ENCODE peak calls at places on chromosomes 4 and X, in eight cellular contexts. One of them, this sample, is unnamed.

GRCh38 chrX:118239471-118239870 is 106.4 kb upstream of the WDR44 start:
- DNase-seq in T-helper 1 cell: no peak
- DNase-seq in GM12878: no peak
- DNase-seq in GM18507: no peak
- DNase-seq in sigmoid colon: no peak
- DNase-seq in activated naive CD8-positive, alpha-beta T cell treated with anti-CD3 and anti-CD28 coated beads, Interleukin-2, amount 50 U/mL, for 24 hours: no peak
- DNase-seq in HCEC 1CT: peak; percentile 1
- DNase-seq in caudate nucleus: no peak
- DNase-seq in this sample: no peak

GRCh38 chr4:1172971-1173757 is 781 bp upstream of the SPON2 start:
- DNase-seq in T-helper 1 cell: no peak
- DNase-seq in GM12878: no peak
- DNase-seq in GM18507: no peak
- DNase-seq in sigmoid colon: peak; percentile 90
- DNase-seq in activated naive CD8-positive, alpha-beta T cell treated with anti-CD3 and anti-CD28 coated beads, Interleukin-2, amount 50 U/mL, for 24 hours: no peak
- DNase-seq in HCEC 1CT: peak; percentile 76
- DNase-seq in caudate nucleus: no peak
- DNase-seq in this sample: no peak

GRCh38 chrX:651922-652775 is 21.6 kb downstream of the SHOX start:
- DNase-seq in T-helper 1 cell: no peak
- DNase-seq in GM12878: no peak
- DNase-seq in GM18507: no peak
- DNase-seq in sigmoid colon: no peak
- DNase-seq in activated naive CD8-positive, alpha-beta T cell treated with anti-CD3 and anti-CD28 coated beads, Interleukin-2, amount 50 U/mL, for 24 hours: no peak
- DNase-seq in HCEC 1CT: no peak
- DNase-seq in caudate nucleus: no peak
- DNase-seq in this sample: no peak

GRCh38 chr4:190121759-190122158 is 51.8 kb upstream of the DUX4 start:
- DNase-seq in T-helper 1 cell: no peak
- DNase-seq in GM12878: no peak
- DNase-seq in GM18507: no peak
- DNase-seq in sigmoid colon: no peak
- DNase-seq in activated naive CD8-positive, alpha-beta T cell treated with anti-CD3 and anti-CD28 coated beads, Interleukin-2, amount 50 U/mL, for 24 hours: no peak
- DNase-seq in HCEC 1CT: no peak
- DNase-seq in caudate nucleus: no peak
- DNase-seq in this sample: no peak

GRCh38 chr4:73967891-73968290 is 13.9 kb downstream of the PF4 start:
- DNase-seq in T-helper 1 cell: no peak
- DNase-seq in GM12878: no peak
- DNase-seq in GM18507: no peak
- DNase-seq in sigmoid colon: no peak
- DNase-seq in activated naive CD8-positive, alpha-beta T cell treated with anti-CD3 and anti-CD28 coated beads, Interleukin-2, amount 50 U/mL, for 24 hours: no peak
- DNase-seq in HCEC 1CT: no peak
- DNase-seq in caudate nucleus: no peak
- DNase-seq in this sample: no peak

GRCh38 chrX:136585960-136586359 is 53.9 kb downstream of the VGLL1 start:
- DNase-seq in T-helper 1 cell: no peak
- DNase-seq in GM12878: no peak
- DNase-seq in GM18507: no peak
- DNase-seq in sigmoid colon: no peak
- DNase-seq in activated naive CD8-positive, alpha-beta T cell treated with anti-CD3 and anti-CD28 coated beads, Interleukin-2, amount 50 U/mL, for 24 hours: no peak
- DNase-seq in HCEC 1CT: no peak
- DNase-seq in caudate nucleus: no peak
- DNase-seq in this sample: no peak

GRCh38 chrX:123450217-123450616 is 266.1 kb downstream of the GRIA3 start:
- DNase-seq in T-helper 1 cell: no peak
- DNase-seq in GM12878: no peak
- DNase-seq in GM18507: no peak
- DNase-seq in sigmoid colon: no peak
- DNase-seq in activated naive CD8-positive, alpha-beta T cell treated with anti-CD3 and anti-CD28 coated beads, Interleukin-2, amount 50 U/mL, for 24 hours: no peak
- DNase-seq in HCEC 1CT: no peak
- DNase-seq in caudate nucleus: no peak
- DNase-seq in this sample: no peak

GRCh38 chr4:140158234-140159030 is 4.4 kb upstream of the MAML3 start:
- DNase-seq in T-helper 1 cell: no peak
- DNase-seq in GM12878: no peak
- DNase-seq in GM18507: no peak
- DNase-seq in sigmoid colon: no peak
- DNase-seq in activated naive CD8-positive, alpha-beta T cell treated with anti-CD3 and anti-CD28 coated beads, Interleukin-2, amount 50 U/mL, for 24 hours: no peak
- DNase-seq in HCEC 1CT: no peak
- DNase-seq in caudate nucleus: no peak
- DNase-seq in this sample: no peak

GRCh38 chrX:129732857-129733256 is 5.9 kb upstream of the XPNPEP2 start:
- DNase-seq in T-helper 1 cell: no peak
- DNase-seq in GM12878: no peak
- DNase-seq in GM18507: no peak
- DNase-seq in sigmoid colon: no peak
- DNase-seq in activated naive CD8-positive, alpha-beta T cell treated with anti-CD3 and anti-CD28 coated beads, Interleukin-2, amount 50 U/mL, for 24 hours: no peak
- DNase-seq in HCEC 1CT: no peak
- DNase-seq in caudate nucleus: no peak
- DNase-seq in this sample: no peak

GRCh38 chrX:2325076-2325784 is 175.5 kb downstream of the DHRSX start:
- DNase-seq in T-helper 1 cell: peak; percentile 13
- DNase-seq in GM12878: peak; percentile 63
- DNase-seq in GM18507: no peak
- DNase-seq in sigmoid colon: peak; percentile 96
- DNase-seq in activated naive CD8-positive, alpha-beta T cell treated with anti-CD3 and anti-CD28 coated beads, Interleukin-2, amount 50 U/mL, for 24 hours: peak; percentile 7
- DNase-seq in HCEC 1CT: no peak
- DNase-seq in caudate nucleus: no peak
- DNase-seq in this sample: no peak